ENCODE peak calls at places on chromosomes 1 and 21, in eight cellular contexts. N is T-helper 1 cell, B is DMS 273 treated with DMSO at 0.1 percent for 48 hours, K is endodermal cell, Q is KG1, S is nucleus accumbens, G is H54, Y is brain microvascular endothelial cell. H is an unnamed sample.

GRCh38 chr1:26166719-26167281 is 2.0 kb downstream of the C1orf232 start:
- DNase-seq in N (no peak), B (no peak), K (no peak), Q (no peak), S (no peak), G (no peak), Y (no peak), H (no peak)

GRCh38 chr1:62435231-62436038 is 1.4 kb upstream of the USP1 start:
- DNase-seq in N (no peak), B (no peak), K (peak), Q (no peak), S (no peak), G (no peak), Y (no peak), H (no peak)

GRCh38 chr1:231424950-231425805 is 3.1 kb upstream of the EGLN1 start:
- DNase-seq in N (no peak), B (no peak), K (no peak), Q (no peak), S (no peak), G (no peak), Y (no peak), H (no peak)

GRCh38 chr1:40625476-40626382 is 39.8 kb downstream of the RIMS3 start:
- DNase-seq in N (no peak), B (no peak), K (no peak), Q (no peak), S (no peak), G (peak), Y (peak), H (no peak)

GRCh38 chr1:235741294-235741693 is 91.7 kb upstream of the GNG4 start:
- DNase-seq in N (no peak), B (no peak), K (no peak), Q (no peak), S (no peak), G (no peak), Y (peak), H (no peak)

GRCh38 chr21:15564907-15565306 is 164.9 kb upstream of the USP25 start:
- DNase-seq in N (no peak), B (no peak), K (no peak), Q (no peak), S (no peak), G (no peak), Y (no peak), H (no peak)

GRCh38 chr1:55286851-55287602 is 71.9 kb upstream of the USP24 start:
- DNase-seq in N (no peak), B (no peak), K (no peak), Q (no peak), S (no peak), G (no peak), Y (peak), H (no peak)

GRCh38 chr1:152697701-152698600 is at the start of gene LCE2A:
- DNase-seq in N (no peak), B (no peak), K (no peak), Q (no peak), S (no peak), G (no peak), Y (no peak), H (no peak)

H was measured in globus pallidus.